ENCODE peak calls at places on chromosomes 12 and 14, in seven cellular contexts. W, C, M, E, X, B and G are unnamed samples. For H3K4me1, the result is how much of the 10 kb centered on the place peaks cover.

GRCh38 chr12:89069431-89069830 is 282.9 kb downstream of the DUSP6 start:
- DNase-seq in X (no peak), M (no peak), E (no peak), W (peak), C (no peak), B (no peak), G (no peak)

GRCh38 chr14:104985675-104986486 is at the start of gene CLBA1:
- DNase-seq in M (peak), W (peak), X (no peak), C (peak), E (peak), B (peak), G (no peak)

GRCh38 chr14:91241848-91242247 is 2.7 kb downstream of the GPR68 start:
- DNase-seq in X (no peak), E (no peak), M (no peak), B (peak), W (no peak), C (no peak), G (no peak)

GRCh38 chr14:33782923-33783322 is 168.0 kb downstream of the EGLN3 start:
- DNase-seq in C (no peak), B (no peak), E (no peak), M (no peak), X (no peak), W (no peak), G (no peak)

GRCh38 chr12:75868501-75868900 is 163.1 kb downstream of the PHLDA1 start:
- DNase-seq in B (no peak), W (no peak), X (no peak), C (no peak), M (no peak), E (no peak), G (no peak)

GRCh38 chr14:50955373-50956043 is 11.2 kb upstream of the PYGL start:
- DNase-seq in W (peak), X (no peak), B (peak), M (peak), E (peak), C (peak), G (peak)

GRCh38 chr12:106671840-106672239 is 89.0 kb downstream of the RFX4 start:
- DNase-seq in E (no peak), C (no peak), W (no peak), B (no peak), M (no peak), X (peak), G (peak)

GRCh38 chr14:95319312-95320075 is at the start of gene CLMN:
- DNase-seq in M (peak), X (no peak), E (peak), C (peak), W (peak), B (peak), G (no peak)

GRCh38 chr12:29253916-29254625 is 105.0 kb downstream of the FAR2 start:
- DNase-seq in W (no peak), C (no peak), B (no peak), E (no peak), X (no peak), M (no peak), G (no peak)

GRCh38 chr14:53571990-53572389 is 384.6 kb downstream of the BMP4 start:
- DNase-seq in X (no peak), M (peak), E (no peak), B (no peak), W (peak), C (no peak), G (no peak)

GRCh38 chr14:92789457-92790089 is 4.5 kb upstream of the GOLGA5 start:
- DNase-seq in B (no peak), W (peak), E (no peak), X (no peak), M (no peak), C (no peak), G (no peak)

GRCh38 chr12:128994869-128995268 is 141.6 kb downstream of the GLT1D1 start:
- DNase-seq in C (no peak), E (no peak), W (no peak), M (no peak), X (no peak), B (no peak), G (no peak)

GRCh38 chr14:78016532-78016931 is 153.6 kb upstream of the NRXN3 start:
- DNase-seq in C (no peak), X (peak), B (no peak), M (no peak), E (no peak), W (no peak), G (no peak)

GRCh38 chr12:80321653-80322052 is 122.4 kb upstream of the PTPRQ start:
- DNase-seq in C (no peak), X (no peak), B (no peak), E (no peak), M (no peak), W (peak), G (no peak)

GRCh38 chr14:82003418-82003817 is 469.8 kb upstream of the SEL1L start:
- DNase-seq in X (no peak), M (no peak), C (no peak), E (no peak), B (no peak), W (no peak), G (no peak)

GRCh38 chr12:105961821-105962671 is 176.7 kb downstream of the NUAK1 start:
- DNase-seq in E (no peak), B (no peak), C (no peak), W (peak), M (no peak), X (no peak), G (no peak)

GRCh38 chr12:112170376-112170775 is 45.0 kb downstream of the TRAFD1 start:
- DNase-seq in C (no peak), E (peak), W (no peak), M (no peak), B (no peak), X (no peak), G (no peak)

GRCh38 chr12:77608157-77608755 is 222.4 kb upstream of the NAV3 start:
- DNase-seq in C (no peak), B (no peak), E (no peak), M (no peak), W (no peak), X (no peak), G (no peak)

GRCh38 chr12:10574307-10574706 is 39.1 kb downstream of the MAGOHB start:
- DNase-seq in W (no peak), B (no peak), X (no peak), M (no peak), C (no peak), E (no peak), G (no peak)

GRCh38 chr12:1530592-1531159 is 63.7 kb downstream of the FBXL14 start:
- DNase-seq in X (no peak), C (no peak), M (no peak), B (peak), W (no peak), E (no peak), G (no peak)

GRCh38 chr14:54839681-54840080 is 62.9 kb downstream of the GCH1 start:
- DNase-seq in E (no peak), B (no peak), W (no peak), C (peak), X (no peak), M (peak), G (no peak)

GRCh38 chr14:74913986-74914573 is 9.0 kb downstream of the RPS6KL1 start:
- DNase-seq in B (peak), M (peak), E (peak), X (no peak), W (peak), C (peak), G (no peak)

DNA sequence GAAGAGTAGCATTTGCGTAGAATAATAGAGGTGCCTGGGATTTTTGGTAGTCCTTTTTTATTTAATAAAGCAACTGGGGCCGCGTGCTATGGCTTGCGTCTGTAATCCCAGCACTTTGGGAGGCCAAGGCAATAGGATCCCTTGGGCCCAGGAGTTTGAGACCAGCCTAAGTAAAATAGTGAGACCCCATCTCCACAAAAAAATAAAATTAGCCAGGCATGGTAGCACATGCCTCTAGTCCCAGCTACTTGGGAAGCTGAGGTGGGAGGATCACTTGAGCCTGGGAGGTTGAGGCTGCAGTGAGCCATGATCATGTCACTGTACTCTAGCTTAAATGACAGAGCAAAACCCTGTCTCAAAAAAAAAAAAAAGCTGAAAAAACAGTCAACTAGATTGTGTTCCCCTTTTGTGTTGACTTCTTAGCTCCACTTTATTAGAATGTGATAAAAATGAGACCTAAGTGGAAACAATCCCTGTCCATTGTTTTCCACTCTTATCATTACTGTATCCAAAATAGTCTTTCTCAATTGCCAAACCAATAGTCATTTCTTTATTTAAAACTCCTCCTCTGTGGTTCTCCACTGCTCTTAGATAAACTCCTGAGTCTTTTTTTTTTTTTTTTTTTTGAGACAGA is 7.4 kb downstream of the PRKCH start:
- DNase-seq in X (no peak), M (no peak), E (no peak), C (no peak), W (no peak), B (no peak), G (no peak)
- H3K4me1 ChIP-seq in X (under half), M (under half), E (under half), C (under half), W (under half), B (under half), G (under half)

GRCh38 chr14:49687942-49688700 is at the start of gene POLE2:
- DNase-seq in X (no peak), C (peak), M (peak), E (peak), B (peak), W (peak), G (no peak)

GRCh38 chr14:49692191-49692757 is 646 bp upstream of the KLHDC1 start:
- DNase-seq in C (no peak), E (no peak), X (no peak), B (no peak), W (peak), M (no peak), G (no peak)

GRCh38 chr14:49686425-49686824 is 1.6 kb downstream of the POLE2 start:
- DNase-seq in W (no peak), X (no peak), M (no peak), E (no peak), B (no peak), C (no peak), G (no peak)

GRCh38 chr14:49691031-49691430 is 1.9 kb upstream of the KLHDC1 start:
- DNase-seq in E (no peak), C (no peak), X (no peak), W (no peak), M (no peak), B (no peak), G (no peak)

DNA sequence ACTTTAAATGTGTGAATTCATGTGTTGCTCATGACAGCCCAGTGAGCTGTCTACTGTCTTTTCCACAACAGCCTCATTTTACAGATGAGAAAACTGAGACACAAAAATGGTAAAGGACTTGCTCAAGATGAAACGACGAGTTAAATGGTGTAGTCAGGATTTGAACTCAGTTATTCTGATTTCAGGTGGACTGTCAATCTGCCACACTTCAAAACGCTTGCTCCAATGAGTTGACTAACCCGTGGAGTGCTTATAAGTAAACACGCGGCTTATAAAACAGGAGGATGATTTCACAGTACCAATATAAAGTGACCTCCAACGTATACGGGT is 652 bp upstream of the POLE2 start:
- DNase-seq in X (no peak), B (no peak), W (no peak), E (no peak), M (no peak), C (no peak), G (no peak)
- H3K4me3 ChIP-seq in X (peak), B (no peak), W (no peak), E (no peak), M (peak), C (peak), G (peak)

GRCh38 chr14:88005978-88006851 is 1.3 kb downstream of the GPR65 start:
- DNase-seq in M (no peak), B (peak), X (no peak), E (no peak), C (peak), W (no peak), G (no peak)
- TF ChIP-seq POLR2A in M (no peak), B (no peak), X (no peak), E (no peak), C (no peak), W (no peak), G (no peak)

GRCh38 chr14:70904376-70904775 is 2.9 kb upstream of the PCNX1 start:
- DNase-seq in B (no peak), C (no peak), E (no peak), W (no peak), X (no peak), M (no peak), G (no peak)
- H3K4me1 ChIP-seq in B (under half), C (under half), E (under half), W (under half), X (under half), M (under half), G (under half)

DNA sequence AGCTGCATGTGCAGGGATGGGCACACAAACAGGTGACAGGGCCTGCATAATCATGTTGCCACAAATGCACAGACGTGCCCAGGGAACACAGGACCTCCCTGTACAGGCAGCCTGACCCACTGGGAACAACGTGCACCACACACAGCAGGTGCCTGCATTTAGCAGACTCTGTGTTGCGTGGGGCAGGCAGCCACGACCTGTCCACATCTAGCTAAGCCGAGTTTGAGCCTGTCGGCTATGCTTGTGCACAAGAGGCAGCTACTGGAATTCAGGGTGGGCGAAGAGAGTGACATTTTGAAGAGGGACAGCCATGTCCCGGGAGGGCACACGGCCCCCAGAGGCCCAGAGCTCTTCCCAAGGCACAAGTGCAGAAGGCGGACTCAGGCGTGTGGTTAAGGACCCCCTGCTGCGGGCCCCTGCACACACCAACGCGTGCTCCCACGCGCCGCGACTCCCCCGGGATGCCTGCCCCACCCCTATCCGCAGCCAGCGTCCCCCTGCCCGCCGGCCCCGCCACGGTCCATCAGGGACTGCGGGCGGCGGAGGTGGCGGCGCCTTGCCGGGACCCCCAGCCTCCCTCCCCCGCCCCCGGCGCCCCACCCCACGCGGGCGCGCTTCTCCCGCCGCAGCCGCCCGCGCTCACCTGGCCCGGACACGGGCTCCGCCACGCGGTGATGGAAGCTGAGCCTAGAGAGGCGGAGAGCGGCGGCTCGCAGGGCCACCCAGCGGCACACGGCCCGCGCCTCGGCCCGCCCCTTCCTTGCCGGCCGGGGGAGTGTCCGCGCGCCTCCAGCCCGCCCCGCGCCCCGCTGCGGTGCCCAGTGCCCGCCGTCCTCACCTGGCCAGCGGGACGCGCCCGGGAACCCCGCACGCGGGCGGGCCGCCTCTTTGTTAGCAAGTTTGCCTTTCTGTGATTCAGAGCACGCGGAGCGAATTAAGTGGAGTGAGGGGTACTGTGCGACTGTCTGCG is 125.3 kb upstream of the PRMT8 start:
- DNase-seq in C (peak), E (peak), B (no peak), M (no peak), W (no peak), X (no peak), G (no peak)
- H3K4me3 ChIP-seq in C (peak), E (peak), B (peak), M (no peak), W (no peak), X (peak), G (peak)

GRCh38 chr12:123532808-123533649 is 490 bp downstream of the RILPL1 start:
- DNase-seq in W (peak), M (peak), B (peak), X (no peak), C (peak), E (peak), G (no peak)
- TF ChIP-seq POLR2A in W (no peak), M (no peak), B (no peak), X (no peak), C (no peak), E (no peak), G (no peak)

DNA sequence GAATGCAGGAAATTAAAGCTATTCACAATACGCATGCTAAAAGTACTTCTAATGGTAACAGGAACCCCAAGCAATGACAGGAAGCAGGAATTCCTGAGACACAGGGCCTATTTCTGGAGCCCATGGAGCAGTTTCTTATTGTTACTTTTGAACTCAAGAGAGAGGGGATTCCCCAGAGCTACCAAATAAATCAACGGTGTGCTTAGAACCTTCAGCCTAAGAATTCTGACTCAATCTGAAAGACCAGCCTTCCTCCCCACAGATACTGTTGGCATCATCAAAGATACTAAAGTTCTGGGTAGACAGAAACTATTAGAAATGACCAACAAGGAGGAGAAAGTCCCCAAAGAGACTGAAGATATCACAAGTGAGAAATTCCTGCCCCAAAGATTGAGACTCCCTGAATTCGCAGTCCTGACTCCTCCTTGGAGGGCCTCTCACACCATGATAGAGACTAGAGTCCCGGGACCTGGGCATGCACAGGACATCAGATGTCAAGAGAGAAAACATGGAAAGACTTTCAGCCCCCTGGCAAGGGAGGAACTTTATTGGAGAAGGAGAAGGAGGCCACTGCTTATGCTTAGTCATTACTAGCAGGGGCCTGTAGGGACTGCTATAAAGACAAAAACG is 32.7 kb downstream of the RTRAF start:
- DNase-seq in E (no peak), M (no peak), W (peak), B (no peak), C (no peak), X (no peak), G (no peak)
- H3K4me1 ChIP-seq in E (under half), M (under half), W (under half), B (under half), C (under half), X (under half), G (under half)